ENCODE peak calls at places on chromosomes 13 and 19, in five cellular contexts. A, M, R, E and K are unnamed samples.

GRCh38 chr19:55986487-55986886 is at the start of gene NLRP5:
- ATAC-seq in R (no peak), M (peak), E (no peak), A (no peak), K (no peak)

GRCh38 chr13:32642858-32643257 is 56.6 kb downstream of the PDS5B start:
- ATAC-seq in A (no peak), M (no peak), R (no peak), E (no peak), K (peak)

GRCh38 chr13:51336746-51337145 is 2.7 kb upstream of the SERPINE3 start:
- ATAC-seq in E (no peak), A (no peak), M (no peak), R (no peak), K (no peak)

GRCh38 chr19:12913871-12914690 is 5.0 kb downstream of the SYCE2 start:
- ATAC-seq in M (no peak), R (peak), E (peak), A (no peak), K (peak)

GRCh38 chr19:6065685-6066365 is 44.5 kb downstream of the RFX2 start:
- ATAC-seq in E (peak), A (no peak), R (peak), M (peak), K (peak)

GRCh38 chr19:13004273-13004672 is 9.0 kb downstream of the NFIX start:
- ATAC-seq in R (no peak), E (no peak), A (no peak), M (no peak), K (no peak)

GRCh38 chr13:113183450-113184129 is 24.9 kb downstream of the PCID2 start:
- ATAC-seq in A (no peak), M (no peak), E (no peak), R (no peak), K (no peak)

GRCh38 chr19:40205760-40206159 is 12.4 kb downstream of the TTC9B start:
- ATAC-seq in M (no peak), R (no peak), A (no peak), E (no peak), K (no peak)

GRCh38 chr13:37295046-37295445 is 189.6 kb upstream of the CSNK1A1L start:
- ATAC-seq in R (peak), E (no peak), A (peak), M (peak), K (no peak)

GRCh38 chr19:2359992-2360875 is at the start of gene TMPRSS9:
- ATAC-seq in E (peak), R (no peak), A (no peak), M (no peak), K (no peak)

GRCh38 chr19:4449022-4449825 is 8.4 kb downstream of the UBXN6 start:
- ATAC-seq in R (peak), M (peak), E (no peak), A (peak), K (no peak)

GRCh38 chr13:49308104-49308875 is 60.6 kb downstream of the CDADC1 start:
- ATAC-seq in A (peak), M (peak), R (peak), E (no peak), K (no peak)

GRCh38 chr19:32570081-32570785 is 10.8 kb upstream of the PDCD5 start:
- ATAC-seq in A (no peak), M (peak), E (peak), R (peak), K (peak)

GRCh38 chr19:1027953-1028902 is 1.8 kb downstream of the CNN2 start:
- ATAC-seq in A (peak), E (peak), R (peak), M (peak), K (peak)

GRCh38 chr13:83449666-83450395 is 432.4 kb downstream of the SLITRK1 start:
- ATAC-seq in A (no peak), M (no peak), E (no peak), R (no peak), K (no peak)

GRCh38 chr19:47438793-47439220 is 19.5 kb upstream of the MEIS3 start:
- ATAC-seq in R (no peak), A (no peak), E (no peak), M (no peak), K (no peak)

GRCh38 chr19:3740431-3740830 is 21.1 kb downstream of the APBA3 start:
- ATAC-seq in R (no peak), E (no peak), M (no peak), A (no peak), K (no peak)

GRCh38 chr13:57865600-57866294 is 234.2 kb downstream of the PCDH17 start:
- ATAC-seq in A (no peak), R (no peak), E (no peak), M (no peak), K (no peak)

GRCh38 chr13:43325636-43326035 is 302.2 kb downstream of the DNAJC15 start:
- ATAC-seq in R (no peak), E (no peak), M (no peak), A (no peak), K (no peak)

GRCh38 chr13:23212621-23213020 is 31.8 kb downstream of the SGCG start:
- ATAC-seq in A (no peak), M (no peak), E (no peak), R (no peak), K (no peak)

GRCh38 chr19:35666251-35666913 is at the start of gene UPK1A:
- ATAC-seq in R (no peak), A (peak), E (no peak), M (peak), K (no peak)

GRCh38 chr13:74770361-74770760 is 636.2 kb upstream of the KLF12 start:
- ATAC-seq in R (peak), M (no peak), A (no peak), E (no peak), K (no peak)

GRCh38 chr19:3983936-3984583 is 1.2 kb downstream of the EEF2 start:
- ATAC-seq in R (no peak), M (no peak), A (no peak), E (no peak), K (no peak)

GRCh38 chr19:16957151-16957662 is 68.4 kb downstream of the F2RL3 start:
- ATAC-seq in A (peak), E (no peak), M (peak), R (peak), K (no peak)

GRCh38 chr13:44198826-44199225 is 174.8 kb upstream of the SERP2 start:
- ATAC-seq in A (no peak), M (peak), R (no peak), E (no peak), K (no peak)

GRCh38 chr13:40433577-40433976 is 232.9 kb downstream of the FOXO1 start:
- ATAC-seq in E (peak), A (no peak), R (no peak), M (no peak), K (peak)

GRCh38 chr13:114155923-114156883 is 22.9 kb upstream of the CFAP97D2 start:
- ATAC-seq in M (no peak), E (no peak), A (no peak), R (no peak), K (no peak)

GRCh38 chr13:105642511-105642958 is 892.9 kb downstream of the EFNB2 start:
- ATAC-seq in M (no peak), R (no peak), E (no peak), A (no peak), K (no peak)

GRCh38 chr19:1591421-1592022 is 1.1 kb downstream of the MBD3 start:
- ATAC-seq in E (no peak), R (no peak), A (no peak), M (peak), K (no peak)

GRCh38 chr19:14544977-14545715 is 15.8 kb downstream of the TECR start:
- ATAC-seq in M (peak), A (peak), R (peak), E (no peak), K (no peak)

GRCh38 chr19:57434386-57435061 is 601 bp upstream of the ZNF749 start:
- ATAC-seq in A (peak), E (peak), M (no peak), R (no peak), K (peak)

GRCh38 chr13:75384881-75385707 is 96.9 kb downstream of the TBC1D4 start:
- ATAC-seq in A (no peak), R (peak), M (no peak), E (no peak), K (no peak)

GRCh38 chr13:26681036-26681435 is 79.5 kb downstream of the GPR12 start:
- ATAC-seq in E (no peak), R (no peak), A (no peak), M (no peak), K (no peak)